ENCODE peak calls at places on chromosome 19, in eight cellular contexts. I is stimulated activated CD8-positive, alpha-beta memory T cell treated with anti-CD3 and anti-CD28 coated beads, Interleukin-7, amount 100 ng/mL, for 1 hour; F is effector memory CD4-positive, alpha-beta T cell; J is myocyte; G is anterior cingulate cortex; R is amniotic stem cell; S is HCEC 1CT; B is CD8-positive, alpha-beta memory T cell. E is an unnamed sample.

GRCh38 chr19:44530777-44531176 is 1.3 kb upstream of the CEACAM20 start:
- DNase-seq in G (no peak), F (no peak), I (no peak), S (no peak), B (no peak), J (no peak), R (no peak), E (no peak)

GRCh38 chr19:18046066-18046718 is 38.2 kb downstream of the ARRDC2 start:
- DNase-seq in G (no peak), S (peak), F (no peak), J (peak), B (no peak), I (no peak), R (no peak), E (no peak)

GRCh38 chr19:11264452-11265176 is 2.3 kb upstream of the DOCK6 start:
- DNase-seq in F (no peak), R (no peak), I (no peak), S (no peak), J (no peak), G (no peak), B (no peak), E (no peak)

GRCh38 chr19:49422407-49423277 is 599 bp downstream of the PTH2 start:
- DNase-seq in G (no peak), B (peak), J (no peak), F (no peak), R (no peak), S (no peak), I (no peak), E (peak)

GRCh38 chr19:38190061-38190460 is 34.0 kb downstream of the DPF1 start:
- DNase-seq in I (no peak), S (no peak), R (no peak), J (peak), B (no peak), G (no peak), F (no peak), E (no peak)

GRCh38 chr19:17757125-17757524 is 5.8 kb downstream of the FCHO1 start:
- DNase-seq in F (no peak), G (peak), B (no peak), J (peak), S (peak), R (no peak), I (no peak), E (no peak)

GRCh38 chr19:38596057-38596981 is 21.4 kb downstream of the MAP4K1 start:
- DNase-seq in J (peak), S (no peak), B (no peak), I (no peak), G (no peak), F (no peak), R (no peak), E (no peak)

GRCh38 chr19:37977992-37978391 is 71.0 kb downstream of the SIPA1L3 start:
- DNase-seq in B (no peak), F (no peak), I (no peak), G (peak), J (no peak), R (no peak), S (no peak), E (no peak)

GRCh38 chr19:41872775-41873647 is 4.1 kb upstream of the CD79A start:
- DNase-seq in J (peak), B (peak), I (peak), G (peak), S (peak), F (peak), R (no peak), E (no peak)

GRCh38 chr19:29665826-29666633 is 769 bp downstream of the PLEKHF1 start:
- DNase-seq in I (no peak), F (no peak), S (peak), G (no peak), R (no peak), B (no peak), J (peak), E (no peak)

GRCh38 chr19:1704339-1704738 is 49.0 kb upstream of the ONECUT3 start:
- DNase-seq in J (no peak), S (no peak), G (no peak), I (no peak), R (no peak), B (no peak), F (no peak), E (no peak)

GRCh38 chr19:6476155-6476895 is 5.3 kb downstream of the DENND1C start:
- DNase-seq in R (no peak), F (peak), I (peak), S (peak), G (peak), B (peak), J (no peak), E (peak)

GRCh38 chr19:11581740-11582139 is 4.3 kb upstream of the ACP5 start:
- DNase-seq in J (no peak), S (no peak), G (no peak), R (no peak), F (no peak), I (no peak), B (peak), E (no peak)

GRCh38 chr19:44847144-44848035 is 1.3 kb downstream of the NECTIN2 start:
- DNase-seq in J (peak), F (no peak), R (peak), I (no peak), B (peak), G (no peak), S (peak), E (no peak)

GRCh38 chr19:23410155-23410554 is 14.9 kb upstream of the ZNF91 start:
- DNase-seq in G (no peak), J (no peak), I (no peak), F (no peak), S (no peak), R (no peak), B (no peak), E (no peak)

GRCh38 chr19:55483681-55484361 is 1.2 kb upstream of the NAT14 start:
- DNase-seq in R (no peak), B (no peak), I (no peak), J (peak), G (no peak), S (no peak), F (no peak), E (no peak)

GRCh38 chr19:10432736-10433130 is 12.4 kb downstream of the PDE4A start:
- DNase-seq in R (no peak), F (no peak), I (no peak), G (no peak), S (no peak), B (no peak), J (no peak), E (no peak)

GRCh38 chr19:51712461-51713081 is 11.2 kb downstream of the HAS1 start:
- DNase-seq in J (no peak), G (no peak), S (no peak), I (no peak), R (no peak), B (no peak), F (no peak), E (no peak)

GRCh38 chr19:38251564-38252051 is 4.6 kb downstream of the PPP1R14A start:
- DNase-seq in R (no peak), I (no peak), G (peak), S (no peak), B (no peak), F (no peak), J (no peak), E (no peak)

GRCh38 chr19:1908364-1908678 is 3.1 kb downstream of the ADAT3 start:
- DNase-seq in G (no peak), S (no peak), I (no peak), R (no peak), F (no peak), B (no peak), J (no peak), E (no peak)

E was measured in T-helper 22 cell.